ENCODE peak calls at places on chromosomes 16 and 17, in five cellular contexts. S is breast epithelium, V is neuronal stem cell, Q is upper lobe of left lung, K is tibial artery. R is an unnamed sample. For H3K27me3, H3K9me3 and H3K4me1, the result is how much of the 10 kb centered on the place peaks cover.

GRCh38 chr16:87322833-87323726 is 5.9 kb upstream of the C16orf95 start:
- DNase-seq in S (no peak), V (no peak), Q (peak), K (no peak), R (no peak)

GRCh38 chr16:23365602-23366240 is 63.6 kb downstream of the SCNN1B start:
- DNase-seq in S (no peak), V (no peak), Q (no peak), K (no peak), R (no peak)

GRCh38 chr17:17913695-17914332 is 58.4 kb downstream of the TOM1L2 start:
- DNase-seq in S (peak), V (no peak), Q (no peak), K (peak), R (no peak)

GRCh38 chr16:85564277-85565051 is 48.7 kb upstream of the GSE1 start:
- DNase-seq in S (no peak), V (no peak), Q (no peak), K (no peak), R (no peak)

GRCh38 chr17:58331815-58332719 is 3.5 kb upstream of the TSPOAP1 start:
- DNase-seq in S (no peak), V (no peak), Q (peak), K (peak), R (no peak)

GRCh38 chr16:62899737-62900136 is 863.5 kb upstream of the CDH8 start:
- DNase-seq in S (no peak), V (no peak), Q (no peak), K (no peak), R (no peak)

GRCh38 chr16:82655315-82655714 is 28.5 kb downstream of the CDH13 start:
- DNase-seq in S (no peak), V (no peak), Q (no peak), K (no peak), R (no peak)

GRCh38 chr16:78647019-78647418 is 547.6 kb downstream of the WWOX start:
- DNase-seq in S (no peak), V (no peak), Q (no peak), K (no peak), R (no peak)

GRCh38 chr17:41377546-41377945 is 4.6 kb downstream of the KRT34 start:
- DNase-seq in S (no peak), V (no peak), Q (no peak), K (no peak), R (no peak)

GRCh38 chr16:67419931-67420330 is 3.7 kb upstream of the ZDHHC1 start:
- DNase-seq in S (no peak), V (no peak), Q (no peak), K (no peak), R (no peak)

GRCh38 chr17:76138896-76139248 is 2.2 kb downstream of the FOXJ1 start:
- DNase-seq in S (no peak), V (no peak), Q (no peak), K (no peak), R (no peak)

GRCh38 chr16:56163089-56163488 is 28.2 kb upstream of the GNAO1 start:
- DNase-seq in S (no peak), V (no peak), Q (no peak), K (no peak), R (no peak)

GRCh38 chr16:74094514-74094913 is 202.1 kb upstream of the PSMD7 start:
- DNase-seq in S (no peak), V (no peak), Q (no peak), K (no peak), R (no peak)

GRCh38 chr16:11032922-11033291 is 88.5 kb downstream of the CLEC16A start:
- DNase-seq in S (no peak), V (peak), Q (no peak), K (peak), R (no peak)

GRCh38 chr17:9522074-9522473 is 53.5 kb downstream of the STX8 start:
- DNase-seq in S (no peak), V (peak), Q (no peak), K (no peak), R (no peak)

GRCh38 chr17:38673714-38674012 is 1.1 kb downstream of the EPOP start:
- DNase-seq in S (no peak), V (no peak), Q (no peak), K (no peak), R (no peak)
- H3K27me3 ChIP-seq in S (under half), V (under half), Q (under half), K (under half), R (half or more)

GRCh38 chr17:22464041-22464440 is 771.7 kb downstream of the KCNJ18 start:
- DNase-seq in S (no peak), V (no peak), Q (no peak), K (no peak), R (no peak)

GRCh38 chr17:22470411-22471175 is 778.3 kb downstream of the KCNJ18 start:
- DNase-seq in S (no peak), V (no peak), Q (no peak), K (no peak), R (no peak)

GRCh38 chr17:22469101-22469880 is 777.0 kb downstream of the KCNJ18 start:
- DNase-seq in S (no peak), V (no peak), Q (no peak), K (no peak), R (no peak)

GRCh38 chr17:22469941-22470340 is 777.6 kb downstream of the KCNJ18 start:
- DNase-seq in S (no peak), V (no peak), Q (no peak), K (no peak), R (no peak)

GRCh38 chr17:22467720-22468119 is 775.4 kb downstream of the KCNJ18 start:
- DNase-seq in S (no peak), V (no peak), Q (no peak), K (no peak), R (no peak)
- H3K9me3 ChIP-seq in S (under half), V (under half), Q (under half), K (under half), R (under half)

GRCh38 chr17:62032480-62032879 is 32.6 kb downstream of the MED13 start:
- DNase-seq in S (no peak), V (no peak), Q (no peak), K (no peak), R (no peak)
- H3K4me1 ChIP-seq in S (under half), V (under half), Q (under half), K (under half), R (under half)

GRCh38 chr17:29010586-29010985 is 4.8 kb upstream of the SEZ6 start:
- DNase-seq in S (no peak), V (no peak), Q (no peak), K (no peak), R (no peak)

GRCh38 chr17:29008591-29008990 is 2.8 kb upstream of the SEZ6 start:
- DNase-seq in S (no peak), V (no peak), Q (no peak), K (no peak), R (no peak)

GRCh38 chr17:29007456-29008455 is 1.9 kb upstream of the SEZ6 start:
- DNase-seq in S (no peak), V (no peak), Q (no peak), K (no peak), R (no peak)

GRCh38 chr17:29012535-29012934 is 6.7 kb upstream of the SEZ6 start:
- DNase-seq in S (no peak), V (no peak), Q (no peak), K (no peak), R (no peak)

GRCh38 chr17:29010129-29010528 is 4.3 kb upstream of the SEZ6 start:
- DNase-seq in S (no peak), V (no peak), Q (no peak), K (no peak), R (no peak)
- H3K27me3 ChIP-seq in S (under half), V (under half), Q (under half), K (under half), R (under half)

GRCh38 chr17:21678451-21679081 is 13.8 kb upstream of the KCNJ18 start:
- DNase-seq in S (peak), V (no peak), Q (peak), K (no peak), R (no peak)
- H3K9me3 ChIP-seq in S (under half), V (under half), Q (under half), K (under half), R (under half)

GRCh38 chr17:81420769-81421462 is 25.7 kb downstream of the BAHCC1 start:
- DNase-seq in S (no peak), V (no peak), Q (peak), K (peak), R (no peak)

GRCh38 chr17:81417879-81418709 is 22.8 kb downstream of the BAHCC1 start:
- DNase-seq in S (no peak), V (no peak), Q (peak), K (no peak), R (no peak)

GRCh38 chr17:81418710-81419332 is 23.6 kb downstream of the BAHCC1 start:
- DNase-seq in S (no peak), V (no peak), Q (no peak), K (no peak), R (no peak)

GRCh38 chr17:81419886-81420768 is 24.9 kb downstream of the BAHCC1 start:
- DNase-seq in S (no peak), V (no peak), Q (peak), K (no peak), R (no peak)

DNA sequence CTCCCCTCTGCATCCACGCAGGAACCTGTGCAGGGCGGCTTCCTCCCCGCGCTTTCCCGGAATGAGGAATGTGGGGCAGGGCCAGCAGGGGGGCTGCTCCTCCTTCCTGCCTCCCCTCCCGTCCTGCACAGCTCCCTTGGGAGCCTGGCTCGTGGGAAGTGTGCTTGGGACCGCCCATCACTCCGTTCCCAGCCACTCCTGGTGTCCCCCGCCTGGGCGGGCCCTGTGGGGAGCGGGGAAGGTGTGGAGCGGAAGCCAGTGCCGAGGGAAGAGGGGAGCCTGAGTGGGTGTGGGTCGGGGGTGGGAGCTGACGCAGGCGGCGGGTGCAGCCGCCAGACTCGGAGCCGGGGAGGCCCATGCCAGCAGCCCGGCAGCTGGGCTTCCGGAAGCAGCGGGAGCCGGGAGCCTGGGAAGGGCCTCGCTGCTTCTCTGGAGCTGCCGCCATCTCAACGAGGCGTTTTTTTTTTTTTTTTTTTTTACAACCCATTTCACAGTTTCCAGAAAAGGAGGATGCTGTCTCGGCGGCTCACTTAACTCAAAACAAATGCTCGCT is 24.2 kb downstream of the BAHCC1 start:
- DNase-seq in S (peak), V (no peak), Q (peak), K (peak), R (no peak)
- H3K4me1 ChIP-seq in S (under half), V (under half), Q (half or more), K (half or more), R (under half)

GRCh38 chr17:49502258-49502657 is 7.2 kb downstream of the NGFR start:
- DNase-seq in S (no peak), V (no peak), Q (no peak), K (no peak), R (no peak)

GRCh38 chr17:49506282-49506681 is 11.2 kb downstream of the NGFR start:
- DNase-seq in S (no peak), V (no peak), Q (peak), K (no peak), R (no peak)

GRCh38 chr17:49505854-49506253 is 10.8 kb downstream of the NGFR start:
- DNase-seq in S (no peak), V (no peak), Q (peak), K (no peak), R (no peak)

GRCh38 chr17:49501496-49501895 is 6.4 kb downstream of the NGFR start:
- DNase-seq in S (no peak), V (no peak), Q (no peak), K (no peak), R (no peak)

GRCh38 chr17:49504369-49504768 is 9.3 kb downstream of the NGFR start:
- DNase-seq in S (no peak), V (no peak), Q (no peak), K (no peak), R (no peak)
- H3K27me3 ChIP-seq in S (under half), V (under half), Q (under half), K (under half), R (under half)

DNA sequence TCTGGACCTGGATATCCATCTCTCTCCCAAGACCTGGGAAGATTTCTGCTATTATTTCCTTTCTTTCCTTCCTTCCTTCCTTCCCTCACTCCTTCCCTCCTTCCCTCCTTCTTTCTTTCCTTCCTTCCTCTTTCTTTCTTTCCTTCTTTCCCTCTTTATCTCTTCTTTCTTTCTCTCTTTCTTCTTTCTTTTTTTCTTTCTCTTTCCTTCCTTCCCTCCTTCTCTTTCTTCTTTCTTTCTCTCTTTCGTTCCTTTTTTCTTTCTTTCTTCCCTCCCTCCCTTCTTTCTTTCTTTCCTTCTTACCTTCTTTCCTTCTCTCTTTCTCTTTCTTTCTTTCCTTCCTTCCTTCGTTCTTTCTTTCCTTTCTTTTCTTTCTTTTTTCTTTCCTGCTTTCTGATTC is 37.8 kb upstream of the N4BP1 start:
- DNase-seq in S (no peak), V (no peak), Q (no peak), K (no peak), R (no peak)
- H3K9me3 ChIP-seq in S (under half), V (under half), Q (under half), K (half or more), R (under half)